ENCODE peak calls at places on chromosomes 16 and 17, in nine cellular contexts. F is adrenal gland; S is activated CD8-positive, alpha-beta memory T cell treated with anti-CD3 and anti-CD28 coated beads, Interleukin-2, amount 50 U/mL, for 48 hours; I is fibroblast of the aortic adventitia; N is Kasumi-1; T is GF-D8; C is stimulated activated CD8-positive, alpha-beta memory T cell treated with anti-CD3 and anti-CD28 coated beads, Interleukin-15, amount 100 ng/mL, for 24 hours; K is RKO; V is stimulated activated CD4-positive, alpha-beta T cell treated with anti-CD3 and anti-CD28 coated beads, TNF-alpha, amount 100 ng/mL, for 4 hours. H is an unnamed sample.

GRCh38 chr17:50451943-50452626 is 16.6 kb downstream of the CHAD start:
- DNase-seq in F (no peak), S (no peak), I (no peak), N (no peak), T (no peak), C (no peak), K (no peak), V (no peak), H (no peak)

GRCh38 chr17:83064021-83064731 is 15.2 kb upstream of the METRNL start:
- DNase-seq in F (peak), S (peak), I (no peak), N (no peak), T (no peak), C (no peak), K (no peak), V (no peak), H (no peak)

GRCh38 chr17:11980813-11981212 is 16.5 kb downstream of the ZNF18 start:
- DNase-seq in F (no peak), S (no peak), I (peak), N (peak), T (no peak), C (no peak), K (no peak), V (no peak), H (peak)

GRCh38 chr17:13372432-13372831 is 229.3 kb downstream of the HS3ST3A1 start:
- DNase-seq in F (no peak), S (no peak), I (no peak), N (no peak), T (no peak), C (no peak), K (no peak), V (no peak), H (no peak)

GRCh38 chr16:57525761-57526160 is 10.6 kb downstream of the CCDC102A start:
- DNase-seq in F (no peak), S (no peak), I (no peak), N (no peak), T (no peak), C (no peak), K (no peak), V (no peak), H (no peak)

GRCh38 chr17:5508855-5509254 is 22.5 kb downstream of the MIS12 start:
- DNase-seq in F (no peak), S (no peak), I (peak), N (no peak), T (no peak), C (no peak), K (no peak), V (no peak), H (no peak)

GRCh38 chr17:36104601-36105000 is 974 bp downstream of the CCL4 start:
- DNase-seq in F (no peak), S (no peak), I (no peak), N (no peak), T (no peak), C (no peak), K (no peak), V (no peak), H (no peak)

GRCh38 chr17:20189322-20189721 is 180.2 kb downstream of the SPECC1 start:
- DNase-seq in F (peak), S (no peak), I (no peak), N (no peak), T (no peak), C (no peak), K (peak), V (no peak), H (peak)

GRCh38 chr16:19882186-19882585 is 2.5 kb downstream of the GPRC5B start:
- DNase-seq in F (no peak), S (no peak), I (no peak), N (no peak), T (no peak), C (no peak), K (no peak), V (no peak), H (no peak)

GRCh38 chr16:71637398-71637797 is 11.4 kb downstream of the MARVELD3 start:
- DNase-seq in F (no peak), S (no peak), I (peak), N (no peak), T (no peak), C (no peak), K (no peak), V (no peak), H (peak)

GRCh38 chr17:75173526-75173925 is 9.2 kb downstream of the SUMO2 start:
- DNase-seq in F (no peak), S (no peak), I (no peak), N (no peak), T (no peak), C (no peak), K (no peak), V (no peak), H (no peak)

GRCh38 chr17:63434951-63435571 is 11.0 kb downstream of the CYB561 start:
- DNase-seq in F (peak), S (no peak), I (peak), N (peak), T (peak), C (no peak), K (peak), V (no peak), H (no peak)

GRCh38 chr17:38457577-38458371 is 29.5 kb downstream of the ARHGAP23 start:
- DNase-seq in F (no peak), S (no peak), I (no peak), N (no peak), T (no peak), C (no peak), K (no peak), V (no peak), H (no peak)

GRCh38 chr17:32161506-32162365 is 19.4 kb downstream of the RHOT1 start:
- DNase-seq in F (no peak), S (no peak), I (peak), N (no peak), T (no peak), C (no peak), K (no peak), V (no peak), H (peak)

GRCh38 chr17:34503804-34504203 is 75.6 kb upstream of the TMEM132E start:
- DNase-seq in F (no peak), S (no peak), I (no peak), N (no peak), T (no peak), C (no peak), K (no peak), V (no peak), H (no peak)